ENCODE peak calls at places on chromosomes 4 and X, in nine cellular contexts. One of them, this sample, is unnamed.
A peak's percentile ranks its signal among the peaks of the same experiment; 100 is the strongest.

GRCh38 chr4:86818211-86818610 is 31.0 kb downstream of the SLC10A6 start:
- DNase-seq in lung: no peak
- DNase-seq in tibial artery: no peak
- DNase-seq in CD8-positive, alpha-beta T cell: no peak
- DNase-seq in fibroblast of lung: peak; percentile 53
- DNase-seq in GM23338: no peak
- DNase-seq in kidney epithelial cell: no peak
- DNase-seq in heart left ventricle: no peak
- DNase-seq in body of pancreas: no peak
- DNase-seq in this sample: no peak

GRCh38 chr4:75513529-75514130 is 573 bp downstream of the RCHY1 start:
- DNase-seq in CD8-positive, alpha-beta T cell: no peak
- DNase-seq in heart left ventricle: no peak
- DNase-seq in kidney epithelial cell: no peak
- DNase-seq in GM23338: no peak
- DNase-seq in lung: no peak
- DNase-seq in tibial artery: no peak
- DNase-seq in fibroblast of lung: peak; percentile 15
- DNase-seq in body of pancreas: no peak
- DNase-seq in this sample: no peak

GRCh38 chr4:137283737-137284136 is 248.6 kb downstream of the PCDH18 start:
- DNase-seq in lung: no peak
- DNase-seq in heart left ventricle: no peak
- DNase-seq in GM23338: peak; percentile 48
- DNase-seq in kidney epithelial cell: no peak
- DNase-seq in body of pancreas: no peak
- DNase-seq in tibial artery: no peak
- DNase-seq in CD8-positive, alpha-beta T cell: no peak
- DNase-seq in fibroblast of lung: peak; percentile 66
- DNase-seq in this sample: no peak

GRCh38 chr4:185541251-185541671 is 6.0 kb upstream of the PDLIM3 start:
- DNase-seq in kidney epithelial cell: no peak
- DNase-seq in CD8-positive, alpha-beta T cell: no peak
- DNase-seq in heart left ventricle: peak; percentile 71
- DNase-seq in body of pancreas: peak; percentile 13
- DNase-seq in tibial artery: peak; percentile 87
- DNase-seq in fibroblast of lung: peak; percentile 66
- DNase-seq in lung: peak; percentile 46
- DNase-seq in GM23338: no peak
- DNase-seq in this sample: no peak

GRCh38 chr4:78047366-78047765 is 9.8 kb upstream of the FRAS1 start:
- DNase-seq in tibial artery: no peak
- DNase-seq in GM23338: no peak
- DNase-seq in body of pancreas: no peak
- DNase-seq in heart left ventricle: no peak
- DNase-seq in fibroblast of lung: no peak
- DNase-seq in kidney epithelial cell: no peak
- DNase-seq in CD8-positive, alpha-beta T cell: no peak
- DNase-seq in lung: no peak
- DNase-seq in this sample: no peak

GRCh38 chr4:48261288-48261687 is 8.3 kb downstream of the TEC start:
- DNase-seq in lung: no peak
- DNase-seq in fibroblast of lung: peak; percentile 30
- DNase-seq in tibial artery: no peak
- DNase-seq in CD8-positive, alpha-beta T cell: no peak
- DNase-seq in kidney epithelial cell: no peak
- DNase-seq in GM23338: no peak
- DNase-seq in heart left ventricle: no peak
- DNase-seq in body of pancreas: no peak
- DNase-seq in this sample: no peak

GRCh38 chrX:11446951-11447350 is 153.7 kb downstream of the AMELX start:
- DNase-seq in CD8-positive, alpha-beta T cell: no peak
- DNase-seq in body of pancreas: no peak
- DNase-seq in kidney epithelial cell: no peak
- DNase-seq in GM23338: no peak
- DNase-seq in fibroblast of lung: no peak
- DNase-seq in tibial artery: no peak
- DNase-seq in lung: no peak
- DNase-seq in heart left ventricle: no peak
- DNase-seq in this sample: no peak

GRCh38 chr4:16896871-16897270 is 1.6 kb downstream of the LDB2 start:
- DNase-seq in GM23338: peak; percentile 22
- DNase-seq in CD8-positive, alpha-beta T cell: no peak
- DNase-seq in kidney epithelial cell: no peak
- DNase-seq in heart left ventricle: no peak
- DNase-seq in tibial artery: no peak
- DNase-seq in fibroblast of lung: peak; percentile 83
- DNase-seq in lung: no peak
- DNase-seq in body of pancreas: no peak
- DNase-seq in this sample: peak; percentile 72

GRCh38 chr4:53019485-53020382 is 157.6 kb downstream of the RASL11B start:
- DNase-seq in heart left ventricle: no peak
- DNase-seq in GM23338: no peak
- DNase-seq in fibroblast of lung: peak; percentile 69
- DNase-seq in body of pancreas: peak; percentile 44
- DNase-seq in CD8-positive, alpha-beta T cell: no peak
- DNase-seq in lung: no peak
- DNase-seq in kidney epithelial cell: no peak
- DNase-seq in tibial artery: no peak
- DNase-seq in this sample: no peak

GRCh38 chr4:91502365-91502764 is 801.4 kb upstream of the GRID2 start:
- DNase-seq in lung: no peak
- DNase-seq in GM23338: peak; percentile 78
- DNase-seq in heart left ventricle: no peak
- DNase-seq in CD8-positive, alpha-beta T cell: no peak
- DNase-seq in fibroblast of lung: no peak
- DNase-seq in body of pancreas: no peak
- DNase-seq in kidney epithelial cell: no peak
- DNase-seq in tibial artery: no peak
- DNase-seq in this sample: no peak

GRCh38 chrX:40922307-40922706 is 162.9 kb upstream of the USP9X start:
- DNase-seq in fibroblast of lung: peak; percentile 55
- DNase-seq in body of pancreas: no peak
- DNase-seq in lung: no peak
- DNase-seq in tibial artery: no peak
- DNase-seq in GM23338: peak; percentile 88
- DNase-seq in kidney epithelial cell: no peak
- DNase-seq in heart left ventricle: no peak
- DNase-seq in CD8-positive, alpha-beta T cell: no peak
- DNase-seq in this sample: peak; percentile 33

GRCh38 chrX:340121-340520 is 21.5 kb upstream of the GTPBP6 start:
- DNase-seq in CD8-positive, alpha-beta T cell: no peak
- DNase-seq in lung: no peak
- DNase-seq in fibroblast of lung: no peak
- DNase-seq in body of pancreas: no peak
- DNase-seq in kidney epithelial cell: no peak
- DNase-seq in tibial artery: no peak
- DNase-seq in heart left ventricle: no peak
- DNase-seq in GM23338: no peak
- DNase-seq in this sample: no peak

GRCh38 chr4:123415977-123416376 is 19.4 kb downstream of the SPRY1 start:
- DNase-seq in kidney epithelial cell: no peak
- DNase-seq in fibroblast of lung: no peak
- DNase-seq in tibial artery: no peak
- DNase-seq in body of pancreas: no peak
- DNase-seq in heart left ventricle: no peak
- DNase-seq in CD8-positive, alpha-beta T cell: no peak
- DNase-seq in lung: no peak
- DNase-seq in GM23338: no peak
- DNase-seq in this sample: no peak

GRCh38 chrX:1453951-1454785 is 1.5 kb upstream of the ASMTL start:
- DNase-seq in CD8-positive, alpha-beta T cell: peak; percentile 97
- DNase-seq in GM23338: peak; percentile 93
- DNase-seq in body of pancreas: peak; percentile 84
- DNase-seq in lung: peak; percentile 87
- DNase-seq in kidney epithelial cell: no peak
- DNase-seq in fibroblast of lung: peak; percentile 75
- DNase-seq in tibial artery: peak; percentile 92
- DNase-seq in heart left ventricle: peak; percentile 84
- DNase-seq in this sample: peak; percentile 90

GRCh38 chrX:9913041-9913440 is 54.1 kb upstream of the CLDN34 start:
- DNase-seq in lung: no peak
- DNase-seq in CD8-positive, alpha-beta T cell: no peak
- DNase-seq in tibial artery: no peak
- DNase-seq in body of pancreas: no peak
- DNase-seq in kidney epithelial cell: no peak
- DNase-seq in fibroblast of lung: no peak
- DNase-seq in heart left ventricle: no peak
- DNase-seq in GM23338: no peak
- DNase-seq in this sample: no peak

GRCh38 chrX:41921492-41922124 is 1.7 kb downstream of the CASK start:
- DNase-seq in CD8-positive, alpha-beta T cell: no peak
- DNase-seq in body of pancreas: no peak
- DNase-seq in kidney epithelial cell: no peak
- DNase-seq in lung: no peak
- DNase-seq in GM23338: no peak
- DNase-seq in fibroblast of lung: peak; percentile 75
- DNase-seq in heart left ventricle: no peak
- DNase-seq in tibial artery: no peak
- DNase-seq in this sample: peak; percentile 5

GRCh38 chr4:169116270-169116901 is 106.3 kb upstream of the CBR4 start:
- DNase-seq in body of pancreas: no peak
- DNase-seq in fibroblast of lung: no peak
- DNase-seq in CD8-positive, alpha-beta T cell: no peak
- DNase-seq in lung: no peak
- DNase-seq in heart left ventricle: no peak
- DNase-seq in tibial artery: no peak
- DNase-seq in kidney epithelial cell: no peak
- DNase-seq in GM23338: no peak
- DNase-seq in this sample: no peak

GRCh38 chr4:24794111-24794860 is 1.1 kb upstream of the SOD3 start:
- DNase-seq in CD8-positive, alpha-beta T cell: no peak
- DNase-seq in lung: no peak
- DNase-seq in kidney epithelial cell: no peak
- DNase-seq in fibroblast of lung: peak; percentile 51
- DNase-seq in tibial artery: peak; percentile 86
- DNase-seq in body of pancreas: peak; percentile 33
- DNase-seq in GM23338: no peak
- DNase-seq in heart left ventricle: peak; percentile 41
- DNase-seq in this sample: no peak

GRCh38 chr4:7281316-7282093 is 89.2 kb downstream of the SORCS2 start:
- DNase-seq in CD8-positive, alpha-beta T cell: no peak
- DNase-seq in tibial artery: no peak
- DNase-seq in heart left ventricle: no peak
- DNase-seq in kidney epithelial cell: no peak
- DNase-seq in body of pancreas: no peak
- DNase-seq in fibroblast of lung: no peak
- DNase-seq in lung: no peak
- DNase-seq in GM23338: no peak
- DNase-seq in this sample: no peak
- H3K4me3 ChIP-seq in CD8-positive, alpha-beta T cell: no peak overlapping the region
- H3K4me3 ChIP-seq in tibial artery: no peak overlapping the region
- H3K4me3 ChIP-seq in heart left ventricle: no peak overlapping the region
- H3K4me3 ChIP-seq in kidney epithelial cell: no peak overlapping the region
- H3K4me3 ChIP-seq in body of pancreas: no peak overlapping the region
- H3K4me3 ChIP-seq in fibroblast of lung: no peak overlapping the region
- H3K4me3 ChIP-seq in lung: no peak overlapping the region
- H3K4me3 ChIP-seq in GM23338: no peak overlapping the region
- H3K4me3 ChIP-seq in this sample: no peak overlapping the region

GRCh38 chrX:149829751-149830191 is 48.0 kb downstream of the MAGEA9 start:
- DNase-seq in GM23338: peak; percentile 61
- DNase-seq in body of pancreas: no peak
- DNase-seq in kidney epithelial cell: no peak
- DNase-seq in lung: no peak
- DNase-seq in heart left ventricle: no peak
- DNase-seq in fibroblast of lung: peak; percentile 0
- DNase-seq in tibial artery: no peak
- DNase-seq in CD8-positive, alpha-beta T cell: no peak
- DNase-seq in this sample: no peak

GRCh38 chrX:149830192-149830873 is 48.6 kb downstream of the MAGEA9 start:
- DNase-seq in heart left ventricle: no peak
- DNase-seq in GM23338: peak; percentile 72
- DNase-seq in body of pancreas: no peak
- DNase-seq in CD8-positive, alpha-beta T cell: no peak
- DNase-seq in lung: no peak
- DNase-seq in tibial artery: no peak
- DNase-seq in kidney epithelial cell: no peak
- DNase-seq in fibroblast of lung: peak; percentile 29
- DNase-seq in this sample: peak; percentile 3

GRCh38 chrX:149837167-149837566 is 43.8 kb upstream of the MAGEA8 start:
- DNase-seq in GM23338: peak; percentile 29
- DNase-seq in CD8-positive, alpha-beta T cell: no peak
- DNase-seq in tibial artery: no peak
- DNase-seq in lung: no peak
- DNase-seq in heart left ventricle: no peak
- DNase-seq in fibroblast of lung: no peak
- DNase-seq in kidney epithelial cell: no peak
- DNase-seq in body of pancreas: no peak
- DNase-seq in this sample: no peak

GRCh38 chrX:149827254-149827653 is 45.5 kb downstream of the MAGEA9 start:
- DNase-seq in CD8-positive, alpha-beta T cell: no peak
- DNase-seq in kidney epithelial cell: no peak
- DNase-seq in tibial artery: no peak
- DNase-seq in GM23338: no peak
- DNase-seq in lung: no peak
- DNase-seq in fibroblast of lung: no peak
- DNase-seq in heart left ventricle: no peak
- DNase-seq in body of pancreas: no peak
- DNase-seq in this sample: no peak

GRCh38 chrX:149831473-149831872 is 49.5 kb upstream of the MAGEA8 start:
- DNase-seq in fibroblast of lung: no peak
- DNase-seq in tibial artery: no peak
- DNase-seq in kidney epithelial cell: no peak
- DNase-seq in body of pancreas: no peak
- DNase-seq in GM23338: peak; percentile 11
- DNase-seq in CD8-positive, alpha-beta T cell: no peak
- DNase-seq in heart left ventricle: no peak
- DNase-seq in lung: no peak
- DNase-seq in this sample: no peak
- TF ChIP-seq CTCF in fibroblast of lung: no peak
- TF ChIP-seq CTCF in tibial artery: no peak
- TF ChIP-seq CTCF in kidney epithelial cell: no peak
- TF ChIP-seq CTCF in body of pancreas: no peak
- TF ChIP-seq CTCF in GM23338: peak; percentile 39
- TF ChIP-seq CTCF in CD8-positive, alpha-beta T cell: no peak
- TF ChIP-seq CTCF in heart left ventricle: no peak
- TF ChIP-seq CTCF in lung: no peak
- TF ChIP-seq CTCF in this sample: no peak

GRCh38 chr4:150094676-150095075 is 16.4 kb downstream of the DCLK2 start:
- DNase-seq in heart left ventricle: no peak
- DNase-seq in GM23338: no peak
- DNase-seq in fibroblast of lung: no peak
- DNase-seq in kidney epithelial cell: no peak
- DNase-seq in tibial artery: no peak
- DNase-seq in CD8-positive, alpha-beta T cell: no peak
- DNase-seq in body of pancreas: no peak
- DNase-seq in lung: no peak
- DNase-seq in this sample: no peak
- H3K4me3 ChIP-seq in heart left ventricle: no peak overlapping the region
- H3K4me3 ChIP-seq in GM23338: no peak overlapping the region
- H3K4me3 ChIP-seq in fibroblast of lung: no peak overlapping the region
- H3K4me3 ChIP-seq in kidney epithelial cell: no peak overlapping the region
- H3K4me3 ChIP-seq in tibial artery: no peak overlapping the region
- H3K4me3 ChIP-seq in CD8-positive, alpha-beta T cell: no peak overlapping the region
- H3K4me3 ChIP-seq in body of pancreas: no peak overlapping the region
- H3K4me3 ChIP-seq in lung: no peak overlapping the region
- H3K4me3 ChIP-seq in this sample: no peak overlapping the region

DNA sequence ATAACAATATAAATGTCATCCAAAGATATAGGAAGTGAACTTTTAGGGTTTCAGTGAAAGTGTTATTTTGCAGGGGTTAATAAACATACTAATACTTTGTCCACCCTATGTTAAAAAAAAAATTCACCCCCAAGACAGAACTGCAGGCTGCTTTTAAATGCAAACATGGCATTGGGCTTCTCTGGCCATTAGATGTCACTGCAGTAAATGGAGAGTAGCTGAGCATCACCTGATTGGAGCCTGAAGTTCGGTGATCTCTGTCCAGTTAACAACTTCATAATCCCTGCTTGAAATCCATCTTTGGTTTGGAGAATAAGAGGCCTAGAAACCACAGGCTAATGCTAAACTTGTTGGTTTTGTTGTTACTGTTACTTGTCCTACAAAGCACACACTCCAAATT is 18.7 kb downstream of the SLC25A43 start:
- DNase-seq in body of pancreas: no peak
- DNase-seq in kidney epithelial cell: no peak
- DNase-seq in tibial artery: no peak
- DNase-seq in lung: no peak
- DNase-seq in GM23338: no peak
- DNase-seq in fibroblast of lung: peak; percentile 5
- DNase-seq in CD8-positive, alpha-beta T cell: no peak
- DNase-seq in heart left ventricle: no peak
- DNase-seq in this sample: peak; percentile 11
- TF ChIP-seq CTCF in body of pancreas: peak; percentile 31
- TF ChIP-seq CTCF in kidney epithelial cell: peak; percentile 15
- TF ChIP-seq CTCF in tibial artery: no peak
- TF ChIP-seq CTCF in lung: no peak
- TF ChIP-seq CTCF in GM23338: peak; percentile 60
- TF ChIP-seq CTCF in fibroblast of lung: peak; percentile 23
- TF ChIP-seq CTCF in CD8-positive, alpha-beta T cell: no peak
- TF ChIP-seq CTCF in heart left ventricle: no peak
- TF ChIP-seq CTCF in this sample: peak; percentile 41

This sample was measured in A673.